ENCODE peak calls at places on chromosomes 6 and 20, in eight cellular contexts. One of them, this sample, is unnamed.
A peak's percentile ranks its signal among the peaks of the same experiment; 100 is the strongest.

GRCh38 chr6:135851442-135852271 is at the start of gene PDE7B:
- DNase-seq in cerebellar cortex: peak; percentile 13
- DNase-seq in cardiac muscle cell: peak; percentile 99
- DNase-seq in left ventricle myocardium inferior: peak; percentile 75
- DNase-seq in A172: peak; percentile 83
- DNase-seq in RPMI7951: peak; percentile 98
- DNase-seq in NCI-H446: peak; percentile 80
- DNase-seq in NCI-H524 treated with DMSO at 0.1 percent for 48 hours: no peak
- DNase-seq in this sample: no peak

GRCh38 chr6:158519354-158519753 is 40.5 kb upstream of the TMEM181 start:
- DNase-seq in NCI-H524 treated with DMSO at 0.1 percent for 48 hours: no peak
- DNase-seq in cerebellar cortex: no peak
- DNase-seq in left ventricle myocardium inferior: no peak
- DNase-seq in NCI-H446: no peak
- DNase-seq in RPMI7951: no peak
- DNase-seq in cardiac muscle cell: no peak
- DNase-seq in A172: no peak
- DNase-seq in this sample: no peak

GRCh38 chr6:133241088-133241900 is at the start of gene EYA4:
- DNase-seq in cerebellar cortex: no peak
- DNase-seq in A172: no peak
- DNase-seq in RPMI7951: no peak
- DNase-seq in NCI-H446: no peak
- DNase-seq in cardiac muscle cell: peak; percentile 45
- DNase-seq in NCI-H524 treated with DMSO at 0.1 percent for 48 hours: no peak
- DNase-seq in left ventricle myocardium inferior: peak; percentile 44
- DNase-seq in this sample: no peak

GRCh38 chr6:41785689-41786450 is 1.6 kb upstream of the TOMM6 start:
- DNase-seq in RPMI7951: peak; percentile 23
- DNase-seq in left ventricle myocardium inferior: peak; percentile 35
- DNase-seq in NCI-H446: no peak
- DNase-seq in NCI-H524 treated with DMSO at 0.1 percent for 48 hours: no peak
- DNase-seq in cerebellar cortex: peak; percentile 51
- DNase-seq in A172: no peak
- DNase-seq in cardiac muscle cell: peak; percentile 39
- DNase-seq in this sample: no peak

GRCh38 chr20:24491043-24491756 is 21.8 kb downstream of the SYNDIG1 start:
- DNase-seq in NCI-H524 treated with DMSO at 0.1 percent for 48 hours: no peak
- DNase-seq in RPMI7951: peak; percentile 44
- DNase-seq in cardiac muscle cell: no peak
- DNase-seq in NCI-H446: no peak
- DNase-seq in A172: peak; percentile 11
- DNase-seq in cerebellar cortex: no peak
- DNase-seq in left ventricle myocardium inferior: no peak
- DNase-seq in this sample: peak; percentile 23

GRCh38 chr20:41003143-41003932 is 25.3 kb upstream of the TOP1 start:
- DNase-seq in NCI-H446: no peak
- DNase-seq in cerebellar cortex: no peak
- DNase-seq in NCI-H524 treated with DMSO at 0.1 percent for 48 hours: no peak
- DNase-seq in cardiac muscle cell: peak; percentile 96
- DNase-seq in A172: peak; percentile 99
- DNase-seq in left ventricle myocardium inferior: peak; percentile 49
- DNase-seq in RPMI7951: peak; percentile 99
- DNase-seq in this sample: peak; percentile 99

GRCh38 chr6:158770533-158770932 is 48.6 kb downstream of the EZR start:
- DNase-seq in cerebellar cortex: no peak
- DNase-seq in cardiac muscle cell: no peak
- DNase-seq in left ventricle myocardium inferior: peak; percentile 62
- DNase-seq in NCI-H446: no peak
- DNase-seq in RPMI7951: no peak
- DNase-seq in A172: no peak
- DNase-seq in NCI-H524 treated with DMSO at 0.1 percent for 48 hours: no peak
- DNase-seq in this sample: no peak

GRCh38 chr6:74199146-74199680 is 503.2 kb downstream of the CD109 start:
- DNase-seq in RPMI7951: no peak
- DNase-seq in A172: no peak
- DNase-seq in cerebellar cortex: no peak
- DNase-seq in cardiac muscle cell: no peak
- DNase-seq in left ventricle myocardium inferior: no peak
- DNase-seq in NCI-H524 treated with DMSO at 0.1 percent for 48 hours: no peak
- DNase-seq in NCI-H446: no peak
- DNase-seq in this sample: no peak

GRCh38 chr6:43496370-43497128 is 13.6 kb downstream of the LRRC73 start:
- DNase-seq in cerebellar cortex: peak; percentile 70
- DNase-seq in A172: peak; percentile 58
- DNase-seq in RPMI7951: peak; percentile 54
- DNase-seq in NCI-H524 treated with DMSO at 0.1 percent for 48 hours: no peak
- DNase-seq in cardiac muscle cell: peak; percentile 46
- DNase-seq in NCI-H446: no peak
- DNase-seq in left ventricle myocardium inferior: no peak
- DNase-seq in this sample: peak; percentile 64

GRCh38 chr6:53410508-53411258 is 61.9 kb upstream of the ELOVL5 start:
- DNase-seq in cardiac muscle cell: peak; percentile 55
- DNase-seq in cerebellar cortex: peak; percentile 36
- DNase-seq in NCI-H524 treated with DMSO at 0.1 percent for 48 hours: no peak
- DNase-seq in A172: peak; percentile 10
- DNase-seq in RPMI7951: peak; percentile 47
- DNase-seq in left ventricle myocardium inferior: peak; percentile 42
- DNase-seq in NCI-H446: no peak
- DNase-seq in this sample: no peak

GRCh38 chr6:134938896-134939295 is 11.0 kb downstream of the ALDH8A1 start:
- DNase-seq in cerebellar cortex: no peak
- DNase-seq in A172: peak; percentile 9
- DNase-seq in NCI-H524 treated with DMSO at 0.1 percent for 48 hours: no peak
- DNase-seq in cardiac muscle cell: no peak
- DNase-seq in left ventricle myocardium inferior: no peak
- DNase-seq in NCI-H446: no peak
- DNase-seq in RPMI7951: no peak
- DNase-seq in this sample: no peak

GRCh38 chr20:61500791-61501321 is 248.8 kb downstream of the CDH4 start:
- DNase-seq in left ventricle myocardium inferior: no peak
- DNase-seq in NCI-H524 treated with DMSO at 0.1 percent for 48 hours: no peak
- DNase-seq in A172: peak; percentile 10
- DNase-seq in NCI-H446: no peak
- DNase-seq in cerebellar cortex: no peak
- DNase-seq in RPMI7951: peak; percentile 34
- DNase-seq in cardiac muscle cell: peak; percentile 4
- DNase-seq in this sample: no peak

GRCh38 chr6:132877003-132877402 is 62.6 kb downstream of the RPS12 start:
- DNase-seq in NCI-H446: no peak
- DNase-seq in RPMI7951: no peak
- DNase-seq in A172: no peak
- DNase-seq in NCI-H524 treated with DMSO at 0.1 percent for 48 hours: no peak
- DNase-seq in cardiac muscle cell: no peak
- DNase-seq in left ventricle myocardium inferior: no peak
- DNase-seq in cerebellar cortex: no peak
- DNase-seq in this sample: no peak

GRCh38 chr20:2745060-2745910 is 52.7 kb downstream of the EBF4 start:
- DNase-seq in cardiac muscle cell: no peak
- DNase-seq in NCI-H446: no peak
- DNase-seq in A172: no peak
- DNase-seq in left ventricle myocardium inferior: no peak
- DNase-seq in NCI-H524 treated with DMSO at 0.1 percent for 48 hours: no peak
- DNase-seq in RPMI7951: no peak
- DNase-seq in cerebellar cortex: no peak
- DNase-seq in this sample: no peak

GRCh38 chr6:84764332-84765049 is at the start of gene TBX18:
- DNase-seq in cardiac muscle cell: peak; percentile 100
- DNase-seq in A172: no peak
- DNase-seq in cerebellar cortex: no peak
- DNase-seq in NCI-H446: no peak
- DNase-seq in NCI-H524 treated with DMSO at 0.1 percent for 48 hours: peak; percentile 15
- DNase-seq in left ventricle myocardium inferior: peak; percentile 92
- DNase-seq in RPMI7951: peak; percentile 98
- DNase-seq in this sample: peak; percentile 86

GRCh38 chr6:52262620-52263344 is 18.5 kb upstream of the IL17F start:
- DNase-seq in NCI-H524 treated with DMSO at 0.1 percent for 48 hours: no peak
- DNase-seq in RPMI7951: no peak
- DNase-seq in cerebellar cortex: no peak
- DNase-seq in A172: no peak
- DNase-seq in left ventricle myocardium inferior: no peak
- DNase-seq in NCI-H446: no peak
- DNase-seq in cardiac muscle cell: no peak
- DNase-seq in this sample: no peak

GRCh38 chr6:63634630-63635029 is 972 bp upstream of the PHF3 start:
- DNase-seq in cerebellar cortex: peak; percentile 23
- DNase-seq in RPMI7951: no peak
- DNase-seq in NCI-H446: no peak
- DNase-seq in cardiac muscle cell: no peak
- DNase-seq in NCI-H524 treated with DMSO at 0.1 percent for 48 hours: no peak
- DNase-seq in A172: no peak
- DNase-seq in left ventricle myocardium inferior: no peak
- DNase-seq in this sample: peak; percentile 5

GRCh38 chr20:53872081-53872541 is 198.3 kb downstream of the BCAS1 start:
- DNase-seq in left ventricle myocardium inferior: no peak
- DNase-seq in A172: no peak
- DNase-seq in RPMI7951: peak; percentile 20
- DNase-seq in cardiac muscle cell: no peak
- DNase-seq in NCI-H446: no peak
- DNase-seq in cerebellar cortex: no peak
- DNase-seq in NCI-H524 treated with DMSO at 0.1 percent for 48 hours: no peak
- DNase-seq in this sample: no peak

GRCh38 chr6:64330694-64331309 is 695.2 kb downstream of the PHF3 start:
- DNase-seq in cerebellar cortex: peak; percentile 47
- DNase-seq in cardiac muscle cell: peak; percentile 79
- DNase-seq in NCI-H524 treated with DMSO at 0.1 percent for 48 hours: no peak
- DNase-seq in RPMI7951: no peak
- DNase-seq in A172: peak; percentile 47
- DNase-seq in NCI-H446: peak; percentile 12
- DNase-seq in left ventricle myocardium inferior: peak; percentile 58
- DNase-seq in this sample: peak; percentile 14

GRCh38 chr6:24549674-24550418 is 55.1 kb downstream of the ALDH5A1 start:
- DNase-seq in cerebellar cortex: no peak
- DNase-seq in RPMI7951: no peak
- DNase-seq in left ventricle myocardium inferior: no peak
- DNase-seq in A172: no peak
- DNase-seq in NCI-H524 treated with DMSO at 0.1 percent for 48 hours: no peak
- DNase-seq in cardiac muscle cell: no peak
- DNase-seq in NCI-H446: no peak
- DNase-seq in this sample: no peak

GRCh38 chr6:130288065-130288464 is 65.3 kb upstream of the SAMD3 start:
- DNase-seq in cerebellar cortex: no peak
- DNase-seq in cardiac muscle cell: no peak
- DNase-seq in RPMI7951: no peak
- DNase-seq in NCI-H446: no peak
- DNase-seq in NCI-H524 treated with DMSO at 0.1 percent for 48 hours: no peak
- DNase-seq in left ventricle myocardium inferior: no peak
- DNase-seq in A172: no peak
- DNase-seq in this sample: no peak

GRCh38 chr20:31712564-31713311 is 9.9 kb downstream of the BCL2L1 start:
- DNase-seq in cardiac muscle cell: peak; percentile 93
- DNase-seq in NCI-H524 treated with DMSO at 0.1 percent for 48 hours: no peak
- DNase-seq in left ventricle myocardium inferior: peak; percentile 87
- DNase-seq in NCI-H446: no peak
- DNase-seq in cerebellar cortex: peak; percentile 59
- DNase-seq in A172: peak; percentile 99
- DNase-seq in RPMI7951: peak; percentile 96
- DNase-seq in this sample: peak; percentile 98

GRCh38 chr6:18477301-18477941 is 90.3 kb downstream of the RNF144B start:
- DNase-seq in cerebellar cortex: no peak
- DNase-seq in RPMI7951: no peak
- DNase-seq in NCI-H524 treated with DMSO at 0.1 percent for 48 hours: no peak
- DNase-seq in NCI-H446: no peak
- DNase-seq in cardiac muscle cell: no peak
- DNase-seq in left ventricle myocardium inferior: no peak
- DNase-seq in A172: no peak
- DNase-seq in this sample: no peak

GRCh38 chr6:150620244-150620643 is 20.6 kb downstream of the PLEKHG1 start:
- DNase-seq in left ventricle myocardium inferior: no peak
- DNase-seq in NCI-H524 treated with DMSO at 0.1 percent for 48 hours: no peak
- DNase-seq in NCI-H446: no peak
- DNase-seq in cerebellar cortex: no peak
- DNase-seq in RPMI7951: no peak
- DNase-seq in A172: no peak
- DNase-seq in cardiac muscle cell: no peak
- DNase-seq in this sample: no peak

GRCh38 chr20:57441510-57442154 is 50.4 kb downstream of the RBM38 start:
- DNase-seq in cerebellar cortex: no peak
- DNase-seq in A172: no peak
- DNase-seq in left ventricle myocardium inferior: no peak
- DNase-seq in NCI-H524 treated with DMSO at 0.1 percent for 48 hours: no peak
- DNase-seq in cardiac muscle cell: no peak
- DNase-seq in RPMI7951: no peak
- DNase-seq in NCI-H446: no peak
- DNase-seq in this sample: no peak

GRCh38 chr6:110619275-110619908 is 143.0 kb upstream of the SLC22A16 start:
- DNase-seq in RPMI7951: no peak
- DNase-seq in NCI-H446: no peak
- DNase-seq in cardiac muscle cell: no peak
- DNase-seq in A172: no peak
- DNase-seq in left ventricle myocardium inferior: no peak
- DNase-seq in cerebellar cortex: no peak
- DNase-seq in NCI-H524 treated with DMSO at 0.1 percent for 48 hours: no peak
- DNase-seq in this sample: no peak

GRCh38 chr6:12371641-12372146 is 81.5 kb downstream of the EDN1 start:
- DNase-seq in cerebellar cortex: no peak
- DNase-seq in NCI-H524 treated with DMSO at 0.1 percent for 48 hours: no peak
- DNase-seq in cardiac muscle cell: no peak
- DNase-seq in A172: peak; percentile 27
- DNase-seq in left ventricle myocardium inferior: no peak
- DNase-seq in RPMI7951: no peak
- DNase-seq in NCI-H446: no peak
- DNase-seq in this sample: peak; percentile 2

GRCh38 chr6:56513631-56514030 is 129.1 kb downstream of the DST start:
- DNase-seq in A172: no peak
- DNase-seq in left ventricle myocardium inferior: no peak
- DNase-seq in NCI-H446: no peak
- DNase-seq in cardiac muscle cell: no peak
- DNase-seq in RPMI7951: peak; percentile 6
- DNase-seq in cerebellar cortex: no peak
- DNase-seq in NCI-H524 treated with DMSO at 0.1 percent for 48 hours: no peak
- DNase-seq in this sample: no peak

GRCh38 chr20:58675641-58676040 is 17.0 kb upstream of the NPEPL1 start:
- DNase-seq in cerebellar cortex: no peak
- DNase-seq in left ventricle myocardium inferior: no peak
- DNase-seq in A172: no peak
- DNase-seq in NCI-H524 treated with DMSO at 0.1 percent for 48 hours: no peak
- DNase-seq in cardiac muscle cell: no peak
- DNase-seq in RPMI7951: no peak
- DNase-seq in NCI-H446: no peak
- DNase-seq in this sample: no peak

GRCh38 chr6:169695131-169695530 is 6.7 kb downstream of the WDR27 start:
- DNase-seq in cardiac muscle cell: no peak
- DNase-seq in cerebellar cortex: no peak
- DNase-seq in NCI-H446: no peak
- DNase-seq in RPMI7951: no peak
- DNase-seq in NCI-H524 treated with DMSO at 0.1 percent for 48 hours: no peak
- DNase-seq in A172: no peak
- DNase-seq in left ventricle myocardium inferior: no peak
- DNase-seq in this sample: no peak